ENCODE peak calls at places on chromosomes 4 and X, in seven cellular contexts. P, L, H, C, W, M and F are unnamed samples.

GRCh38 chr4:15303052-15303641 is 124.7 kb upstream of the C1QTNF7 start:
- DNase-seq in P (no peak), L (peak; percentile 88), H (no peak), C (no peak), W (no peak), M (no peak), F (no peak)

GRCh38 chrX:72123471-72124185 is 8.1 kb downstream of the RTL5 start:
- DNase-seq in P (no peak), L (no peak), H (no peak), C (no peak), W (no peak), M (no peak), F (no peak)

GRCh38 chr4:86032476-86033022 is 327.3 kb downstream of the MAPK10 start:
- DNase-seq in P (peak; percentile 39), L (peak; percentile 98), H (no peak), C (peak; percentile 8), W (no peak), M (no peak), F (no peak)

GRCh38 chr4:87103691-87104187 is 116.7 kb downstream of the KLHL8 start:
- DNase-seq in P (no peak), L (peak; percentile 98), H (no peak), C (no peak), W (no peak), M (no peak), F (no peak)

GRCh38 chr4:617644-618330 is 7.6 kb upstream of the PDE6B start:
- DNase-seq in P (no peak), L (peak; percentile 13), H (no peak), C (peak; percentile 3), W (no peak), M (no peak), F (no peak)

GRCh38 chr4:121656269-121656641 is 40.5 kb downstream of the ANXA5 start:
- DNase-seq in P (peak; percentile 19), L (peak; percentile 58), H (no peak), C (peak; percentile 55), W (no peak), M (no peak), F (no peak)

GRCh38 chrX:87516716-87517115 is 886 bp upstream of the KLHL4 start:
- DNase-seq in P (no peak), L (peak; percentile 72), H (no peak), C (no peak), W (no peak), M (no peak), F (no peak)

GRCh38 chr4:163107754-163108153 is 58.9 kb downstream of the NAF1 start:
- DNase-seq in P (no peak), L (peak; percentile 33), H (no peak), C (no peak), W (peak; percentile 13), M (no peak), F (no peak)

GRCh38 chr4:73822389-73822788 is 14.1 kb upstream of the CXCL6 start:
- DNase-seq in P (no peak), L (peak; percentile 72), H (no peak), C (no peak), W (no peak), M (no peak), F (no peak)

GRCh38 chr4:17033256-17034245 is 135.1 kb upstream of the LDB2 start:
- DNase-seq in P (no peak), L (peak; percentile 14), H (no peak), C (no peak), W (no peak), M (no peak), F (no peak)

GRCh38 chrX:150207733-150208132 is 155.4 kb upstream of the MAMLD1 start:
- DNase-seq in P (no peak), L (no peak), H (no peak), C (no peak), W (no peak), M (no peak), F (no peak)

GRCh38 chrX:10164879-10165278 is 8.1 kb downstream of the CLCN4 start:
- DNase-seq in P (no peak), L (no peak), H (no peak), C (no peak), W (no peak), M (no peak), F (no peak)

GRCh38 chr4:139873111-139873866 is 207.7 kb downstream of the MGST2 start:
- DNase-seq in P (no peak), L (no peak), H (no peak), C (no peak), W (no peak), M (no peak), F (no peak)

GRCh38 chrX:16838202-16839066 is 31.7 kb downstream of the RBBP7 start:
- DNase-seq in P (no peak), L (peak; percentile 26), H (no peak), C (peak; percentile 37), W (no peak), M (peak; percentile 83), F (no peak)

GRCh38 chr4:83224502-83225197 is 59.9 kb downstream of the COQ2 start:
- DNase-seq in P (no peak), L (no peak), H (no peak), C (no peak), W (no peak), M (no peak), F (no peak)

GRCh38 chrX:52270453-52271116 is 85.9 kb downstream of the MAGED4 start:
- DNase-seq in P (no peak), L (no peak), H (no peak), C (no peak), W (no peak), M (no peak), F (no peak)

GRCh38 chr4:172177382-172177781 is 364.2 kb downstream of the GALNTL6 start:
- DNase-seq in P (no peak), L (no peak), H (no peak), C (no peak), W (no peak), M (no peak), F (no peak)

GRCh38 chr4:167415461-167415860 is 181.2 kb upstream of the SPOCK3 start:
- DNase-seq in P (no peak), L (no peak), H (no peak), C (no peak), W (no peak), M (no peak), F (no peak)

GRCh38 chr4:167424338-167425256 is 190.3 kb upstream of the SPOCK3 start:
- DNase-seq in P (no peak), L (no peak), H (no peak), C (no peak), W (no peak), M (no peak), F (no peak)

DNA sequence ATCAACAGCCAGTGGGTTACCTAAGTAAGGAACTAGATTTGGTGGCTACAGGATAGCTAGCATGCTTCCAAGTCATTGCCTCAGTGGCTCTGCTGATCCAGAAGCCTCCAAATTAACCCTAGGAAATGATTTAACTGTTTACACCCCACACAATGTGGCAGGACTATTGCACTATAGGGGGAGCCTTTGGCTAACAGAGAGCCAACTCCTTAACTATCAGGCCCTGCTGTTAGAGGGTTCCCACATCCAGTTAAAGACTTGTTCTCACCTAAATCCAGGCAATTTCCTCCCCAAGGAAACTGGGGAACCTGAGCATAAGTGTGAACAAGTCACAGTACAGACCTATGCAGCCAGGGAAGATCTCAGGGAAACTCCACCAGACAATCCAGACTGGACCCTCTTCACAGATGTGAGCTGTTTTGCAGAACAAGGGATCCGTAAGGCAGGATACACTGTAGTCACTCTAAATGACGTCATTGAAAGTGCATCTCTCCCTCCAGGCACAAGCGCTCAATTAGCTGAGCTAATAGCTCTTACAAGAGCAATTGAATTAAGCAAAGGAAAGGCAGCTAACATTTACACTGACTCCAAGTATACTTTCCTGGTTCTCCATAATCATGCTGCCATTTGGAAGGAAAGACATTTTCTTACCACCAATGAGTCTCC is 185.3 kb upstream of the SPOCK3 start:
- DNase-seq in P (no peak), L (no peak), H (no peak), C (no peak), W (no peak), M (no peak), F (no peak)
- TF ChIP-seq CTCF in P (no peak), L (no peak), H (no peak), C (no peak), W (no peak), M (no peak), F (no peak)

DNA sequence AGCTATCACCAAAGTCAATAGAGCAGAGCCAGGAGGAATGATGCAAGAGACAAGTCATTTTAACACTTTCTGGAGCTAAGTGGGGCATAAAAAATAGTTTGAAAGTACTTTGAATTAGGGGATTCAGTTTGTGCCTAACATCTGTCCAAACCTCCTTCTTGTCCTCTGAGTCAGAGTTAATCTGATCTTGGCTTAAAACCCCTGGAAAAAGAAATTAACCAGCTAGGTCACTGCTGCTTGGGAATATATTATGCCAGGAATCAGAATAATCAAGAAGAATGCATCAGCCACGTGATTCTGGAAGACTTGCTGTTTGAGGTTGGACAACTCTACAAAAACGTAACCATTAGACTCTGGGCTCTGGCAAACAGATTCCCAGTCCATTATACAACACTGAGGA is 45.3 kb upstream of the EDA2R start:
- DNase-seq in P (no peak), L (no peak), H (no peak), C (no peak), W (no peak), M (no peak), F (no peak)
- TF ChIP-seq CTCF in P (no peak), L (no peak), H (no peak), C (no peak), W (no peak), M (no peak), F (no peak)

DNA sequence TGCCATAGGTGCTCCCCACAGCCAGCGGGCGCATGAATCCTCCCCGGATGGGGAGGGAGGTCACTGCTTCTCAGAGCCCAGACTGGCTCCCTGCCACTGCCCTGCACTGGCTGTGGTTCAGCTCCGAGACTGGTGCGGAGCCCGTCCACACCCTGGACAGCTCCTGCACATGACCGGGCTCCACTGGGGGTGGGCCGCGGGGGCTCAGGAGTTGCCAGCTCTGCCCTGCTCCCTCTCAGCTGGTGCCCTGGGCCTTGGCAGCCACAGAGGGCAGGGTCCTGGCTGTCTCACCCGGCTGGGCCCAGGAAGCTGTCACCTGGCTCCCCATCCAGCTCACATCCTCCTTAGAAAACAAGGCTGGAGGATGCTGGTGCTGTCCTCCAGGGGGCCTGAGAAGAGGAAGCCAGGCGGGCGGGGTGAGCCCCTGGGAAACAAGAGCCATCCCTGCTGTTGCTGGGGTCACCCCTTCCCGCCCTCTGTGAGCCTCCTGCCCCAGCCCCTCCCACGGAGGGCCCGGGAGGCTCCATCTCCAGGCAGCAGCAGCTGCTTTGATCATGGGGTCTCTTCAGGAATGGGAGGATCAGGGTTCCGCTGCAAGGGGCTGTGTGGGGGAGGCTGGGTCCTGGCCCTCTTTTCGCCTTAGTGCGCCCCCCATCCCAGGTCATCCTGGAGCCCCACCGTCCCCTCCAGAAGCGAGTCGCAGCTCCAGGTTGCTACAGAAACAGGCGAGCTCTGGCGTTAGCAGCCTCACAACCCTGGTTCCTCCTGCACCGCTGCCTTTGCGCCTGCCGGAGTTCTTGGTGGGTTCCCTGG is 64.7 kb upstream of the ADRA2C start:
- DNase-seq in P (no peak), L (no peak), H (no peak), C (no peak), W (no peak), M (peak; percentile 27), F (peak; percentile 4)
- TF ChIP-seq CTCF in P (no peak), L (no peak), H (no peak), C (no peak), W (no peak), M (no peak), F (no peak)

DNA sequence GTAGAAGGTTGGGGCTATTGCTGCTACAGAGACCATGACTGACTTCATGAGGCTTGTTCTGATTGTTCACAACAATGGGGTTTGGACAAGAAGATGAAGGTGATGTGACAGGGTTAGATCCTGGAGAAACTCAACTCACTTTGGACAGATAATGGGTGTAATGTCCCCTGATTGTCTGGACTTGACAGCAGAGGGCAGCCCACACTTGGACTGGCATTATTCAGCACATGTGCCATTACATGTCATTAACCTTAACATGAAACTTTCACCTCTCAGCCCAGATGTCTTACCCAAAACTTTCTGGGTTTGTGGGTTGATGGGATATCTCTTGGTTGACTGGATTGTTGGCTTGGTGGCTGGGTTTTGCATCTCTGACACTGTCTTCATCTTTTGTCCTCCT is 101.5 kb downstream of the MXRA5 start:
- DNase-seq in P (no peak), L (peak; percentile 20), H (no peak), C (no peak), W (no peak), M (no peak), F (no peak)
- TF ChIP-seq CTCF in P (no peak), L (peak; percentile 50), H (no peak), C (peak; percentile 21), W (no peak), M (no peak), F (no peak)